ENCODE peak calls at places on chromosomes 3 and 15, in five cellular contexts. One of them, this sample, is unnamed.
A peak's percentile ranks its signal among the peaks of the same experiment; 100 is the strongest.

GRCh38 chr3:124832782-124833709 is 54.1 kb downstream of the ITGB5 start:
- DNase-seq in thoracic aorta: no peak
- DNase-seq in A549: no peak
- DNase-seq in esophagus muscularis mucosa: no peak
- DNase-seq in gastrocnemius medialis: no peak
- DNase-seq in this sample: no peak

GRCh38 chr15:71807125-71807629 is 3.2 kb upstream of the NR2E3 start:
- DNase-seq in gastrocnemius medialis: no peak
- DNase-seq in thoracic aorta: no peak
- DNase-seq in A549: no peak
- DNase-seq in esophagus muscularis mucosa: no peak
- DNase-seq in this sample: no peak

GRCh38 chr3:2770451-2770850 is 339.7 kb downstream of the IL5RA start:
- DNase-seq in A549: no peak
- DNase-seq in esophagus muscularis mucosa: no peak
- DNase-seq in gastrocnemius medialis: no peak
- DNase-seq in thoracic aorta: no peak
- DNase-seq in this sample: no peak

GRCh38 chr3:158160958-158161357 is 51.1 kb downstream of the RSRC1 start:
- DNase-seq in gastrocnemius medialis: no peak
- DNase-seq in A549: peak; percentile 37
- DNase-seq in esophagus muscularis mucosa: no peak
- DNase-seq in thoracic aorta: no peak
- DNase-seq in this sample: peak; percentile 49

GRCh38 chr15:89971592-89971997 is 29.5 kb upstream of the ZNF710 start:
- DNase-seq in thoracic aorta: no peak
- DNase-seq in A549: peak; percentile 82
- DNase-seq in gastrocnemius medialis: peak; percentile 39
- DNase-seq in esophagus muscularis mucosa: no peak
- DNase-seq in this sample: peak; percentile 79

GRCh38 chr3:46571684-46572083 is 5.6 kb upstream of the LRRC2 start:
- DNase-seq in esophagus muscularis mucosa: no peak
- DNase-seq in A549: no peak
- DNase-seq in gastrocnemius medialis: no peak
- DNase-seq in thoracic aorta: no peak
- DNase-seq in this sample: no peak

GRCh38 chr3:56019490-56019889 is 448.8 kb downstream of the ERC2 start:
- DNase-seq in thoracic aorta: no peak
- DNase-seq in A549: no peak
- DNase-seq in esophagus muscularis mucosa: no peak
- DNase-seq in gastrocnemius medialis: no peak
- DNase-seq in this sample: no peak

GRCh38 chr15:62068071-62068786 is 1.5 kb downstream of the C2CD4A start:
- DNase-seq in esophagus muscularis mucosa: no peak
- DNase-seq in A549: peak; percentile 81
- DNase-seq in thoracic aorta: no peak
- DNase-seq in gastrocnemius medialis: no peak
- DNase-seq in this sample: peak; percentile 44

GRCh38 chr3:124383051-124383450 is 347.2 kb upstream of the UMPS start:
- DNase-seq in A549: no peak
- DNase-seq in esophagus muscularis mucosa: no peak
- DNase-seq in thoracic aorta: no peak
- DNase-seq in gastrocnemius medialis: no peak
- DNase-seq in this sample: no peak

GRCh38 chr15:65374334-65374733 is 3.5 kb downstream of the IGDCC3 start:
- DNase-seq in gastrocnemius medialis: no peak
- DNase-seq in esophagus muscularis mucosa: no peak
- DNase-seq in A549: no peak
- DNase-seq in thoracic aorta: no peak
- DNase-seq in this sample: no peak

GRCh38 chr3:58535531-58536500 is 1.2 kb downstream of the ACOX2 start:
- DNase-seq in thoracic aorta: no peak
- DNase-seq in gastrocnemius medialis: no peak
- DNase-seq in A549: peak; percentile 76
- DNase-seq in esophagus muscularis mucosa: no peak
- DNase-seq in this sample: peak; percentile 42

GRCh38 chr15:59647085-59647484 is 10.2 kb downstream of the GTF2A2 start:
- DNase-seq in esophagus muscularis mucosa: no peak
- DNase-seq in thoracic aorta: no peak
- DNase-seq in A549: peak; percentile 76
- DNase-seq in gastrocnemius medialis: no peak
- DNase-seq in this sample: no peak

GRCh38 chr3:54547846-54548245 is 380.0 kb downstream of the LRTM1 start:
- DNase-seq in esophagus muscularis mucosa: no peak
- DNase-seq in thoracic aorta: no peak
- DNase-seq in A549: no peak
- DNase-seq in gastrocnemius medialis: no peak
- DNase-seq in this sample: peak; percentile 70

GRCh38 chr15:81224232-81224631 is 27.6 kb downstream of the IL16 start:
- DNase-seq in A549: no peak
- DNase-seq in gastrocnemius medialis: peak; percentile 70
- DNase-seq in thoracic aorta: no peak
- DNase-seq in esophagus muscularis mucosa: no peak
- DNase-seq in this sample: no peak

GRCh38 chr3:174035317-174035886 is 637.9 kb downstream of the NLGN1 start:
- DNase-seq in esophagus muscularis mucosa: no peak
- DNase-seq in gastrocnemius medialis: no peak
- DNase-seq in thoracic aorta: no peak
- DNase-seq in A549: no peak
- DNase-seq in this sample: peak; percentile 14

GRCh38 chr15:38695249-38696119 is 130.9 kb upstream of the RASGRP1 start:
- DNase-seq in A549: no peak
- DNase-seq in thoracic aorta: no peak
- DNase-seq in esophagus muscularis mucosa: no peak
- DNase-seq in gastrocnemius medialis: no peak
- DNase-seq in this sample: no peak

GRCh38 chr15:65249641-65250040 is 37.0 kb downstream of the PARP16 start:
- DNase-seq in thoracic aorta: no peak
- DNase-seq in esophagus muscularis mucosa: no peak
- DNase-seq in gastrocnemius medialis: no peak
- DNase-seq in A549: no peak
- DNase-seq in this sample: no peak

GRCh38 chr15:69912116-69912515 is 185.6 kb downstream of the TLE3 start:
- DNase-seq in thoracic aorta: no peak
- DNase-seq in A549: no peak
- DNase-seq in gastrocnemius medialis: no peak
- DNase-seq in esophagus muscularis mucosa: no peak
- DNase-seq in this sample: no peak

GRCh38 chr15:98599911-98600685 is 48.2 kb upstream of the IGF1R start:
- DNase-seq in gastrocnemius medialis: no peak
- DNase-seq in thoracic aorta: no peak
- DNase-seq in A549: no peak
- DNase-seq in esophagus muscularis mucosa: no peak
- DNase-seq in this sample: no peak

GRCh38 chr3:102069211-102069662 is 219.9 kb downstream of the NFKBIZ start:
- DNase-seq in esophagus muscularis mucosa: no peak
- DNase-seq in gastrocnemius medialis: no peak
- DNase-seq in thoracic aorta: no peak
- DNase-seq in A549: peak; percentile 38
- DNase-seq in this sample: no peak

GRCh38 chr15:100809151-100809550 is 70.5 kb upstream of the ALDH1A3 start:
- DNase-seq in gastrocnemius medialis: no peak
- DNase-seq in esophagus muscularis mucosa: no peak
- DNase-seq in A549: no peak
- DNase-seq in thoracic aorta: no peak
- DNase-seq in this sample: no peak

GRCh38 chr3:72782521-72782920 is 65.7 kb downstream of the SHQ1 start:
- DNase-seq in gastrocnemius medialis: no peak
- DNase-seq in esophagus muscularis mucosa: no peak
- DNase-seq in thoracic aorta: no peak
- DNase-seq in A549: no peak
- DNase-seq in this sample: no peak

GRCh38 chr15:25767356-25768151 is 95.6 kb downstream of the ATP10A start:
- DNase-seq in thoracic aorta: no peak
- DNase-seq in A549: no peak
- DNase-seq in esophagus muscularis mucosa: peak; percentile 88
- DNase-seq in gastrocnemius medialis: no peak
- DNase-seq in this sample: no peak

GRCh38 chr3:140848675-140849074 is 93.0 kb upstream of the SLC25A36 start:
- DNase-seq in gastrocnemius medialis: no peak
- DNase-seq in esophagus muscularis mucosa: no peak
- DNase-seq in A549: no peak
- DNase-seq in thoracic aorta: no peak
- DNase-seq in this sample: no peak

GRCh38 chr3:71532639-71533395 is 50.7 kb downstream of the FOXP1 start:
- DNase-seq in A549: peak; percentile 17
- DNase-seq in esophagus muscularis mucosa: no peak
- DNase-seq in thoracic aorta: no peak
- DNase-seq in gastrocnemius medialis: no peak
- DNase-seq in this sample: no peak

GRCh38 chr3:134445631-134446030 is 40.2 kb downstream of the ANAPC13 start:
- DNase-seq in esophagus muscularis mucosa: no peak
- DNase-seq in gastrocnemius medialis: peak; percentile 61
- DNase-seq in A549: no peak
- DNase-seq in thoracic aorta: no peak
- DNase-seq in this sample: peak; percentile 87

GRCh38 chr3:12808587-12808986 is 12.1 kb downstream of the CAND2 start:
- DNase-seq in thoracic aorta: no peak
- DNase-seq in gastrocnemius medialis: no peak
- DNase-seq in A549: no peak
- DNase-seq in esophagus muscularis mucosa: no peak
- DNase-seq in this sample: no peak

GRCh38 chr3:45885979-45886711 is at the start of gene CCR9:
- DNase-seq in esophagus muscularis mucosa: no peak
- DNase-seq in gastrocnemius medialis: no peak
- DNase-seq in A549: no peak
- DNase-seq in thoracic aorta: no peak
- DNase-seq in this sample: no peak

GRCh38 chr3:12484983-12485327 is 675 bp downstream of the TSEN2 start:
- DNase-seq in esophagus muscularis mucosa: no peak
- DNase-seq in A549: no peak
- DNase-seq in gastrocnemius medialis: no peak
- DNase-seq in thoracic aorta: no peak
- DNase-seq in this sample: no peak

GRCh38 chr3:11641683-11642407 is 1.9 kb downstream of the VGLL4 start:
- DNase-seq in thoracic aorta: no peak
- DNase-seq in esophagus muscularis mucosa: peak; percentile 77
- DNase-seq in A549: no peak
- DNase-seq in gastrocnemius medialis: peak; percentile 53
- DNase-seq in this sample: peak; percentile 53

GRCh38 chr15:35068861-35069260 is 16.2 kb downstream of the NANOGP8 start:
- DNase-seq in A549: no peak
- DNase-seq in esophagus muscularis mucosa: no peak
- DNase-seq in thoracic aorta: no peak
- DNase-seq in gastrocnemius medialis: no peak
- DNase-seq in this sample: no peak

GRCh38 chr3:73475175-73475574 is 149.6 kb downstream of the PDZRN3 start:
- DNase-seq in thoracic aorta: no peak
- DNase-seq in esophagus muscularis mucosa: no peak
- DNase-seq in A549: no peak
- DNase-seq in gastrocnemius medialis: no peak
- DNase-seq in this sample: no peak

GRCh38 chr15:62223020-62223419 is 57.9 kb upstream of the C2CD4B start:
- DNase-seq in gastrocnemius medialis: no peak
- DNase-seq in A549: no peak
- DNase-seq in esophagus muscularis mucosa: no peak
- DNase-seq in thoracic aorta: no peak
- DNase-seq in this sample: no peak

GRCh38 chr3:32224047-32224446 is 14.4 kb upstream of the CMTM8 start:
- DNase-seq in A549: no peak
- DNase-seq in thoracic aorta: no peak
- DNase-seq in gastrocnemius medialis: no peak
- DNase-seq in esophagus muscularis mucosa: no peak
- DNase-seq in this sample: no peak

GRCh38 chr3:12891985-12892839 is 50.8 kb upstream of the RPL32 start:
- DNase-seq in esophagus muscularis mucosa: no peak
- DNase-seq in gastrocnemius medialis: peak; percentile 56
- DNase-seq in thoracic aorta: no peak
- DNase-seq in A549: peak; percentile 55
- DNase-seq in this sample: peak; percentile 74

GRCh38 chr3:50174947-50175524 is 16.4 kb upstream of the GNAT1 start:
- DNase-seq in thoracic aorta: no peak
- DNase-seq in A549: no peak
- DNase-seq in esophagus muscularis mucosa: no peak
- DNase-seq in gastrocnemius medialis: no peak
- DNase-seq in this sample: no peak
- TF ChIP-seq CTCF in thoracic aorta: no peak
- TF ChIP-seq CTCF in A549: no peak
- TF ChIP-seq CTCF in esophagus muscularis mucosa: no peak
- TF ChIP-seq CTCF in gastrocnemius medialis: no peak
- TF ChIP-seq CTCF in this sample: no peak

DNA sequence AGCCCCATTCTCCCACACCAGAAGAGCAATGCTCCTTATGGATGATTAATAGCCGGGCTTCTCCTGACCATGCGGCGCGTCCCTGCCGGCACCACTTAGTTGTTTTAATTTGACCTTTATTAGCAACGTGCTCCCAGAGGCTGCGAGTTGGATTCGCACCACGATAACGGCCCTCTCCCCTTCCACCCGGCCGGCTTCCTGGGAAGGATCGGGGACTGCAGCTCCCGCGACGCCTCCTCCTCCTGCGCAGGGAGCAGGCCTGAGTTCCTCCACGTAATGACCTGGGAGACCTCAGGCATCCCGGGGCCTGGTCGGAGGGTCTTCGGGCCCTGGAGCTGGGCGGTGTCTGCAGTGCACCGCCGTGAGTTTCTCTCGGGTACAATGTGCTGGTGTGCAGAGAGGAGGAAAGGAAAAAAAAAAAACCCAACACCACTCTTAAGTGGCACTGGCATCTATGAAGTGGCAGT is 243.3 kb upstream of the TOPAZ1 start:
- DNase-seq in thoracic aorta: no peak
- DNase-seq in A549: no peak
- DNase-seq in gastrocnemius medialis: no peak
- DNase-seq in esophagus muscularis mucosa: no peak
- DNase-seq in this sample: no peak
- H3K4me3 ChIP-seq in thoracic aorta: peak overlapping the region; percentile 70
- H3K4me3 ChIP-seq in A549: peak overlapping the region; percentile 83
- H3K4me3 ChIP-seq in gastrocnemius medialis: peak overlapping the region; percentile 44
- H3K4me3 ChIP-seq in esophagus muscularis mucosa: peak overlapping the region; percentile 57
- H3K4me3 ChIP-seq in this sample: peak overlapping the region; percentile 41

GRCh38 chr3:52488746-52489145 is 6.4 kb upstream of the STAB1 start:
- DNase-seq in esophagus muscularis mucosa: no peak
- DNase-seq in thoracic aorta: no peak
- DNase-seq in A549: no peak
- DNase-seq in gastrocnemius medialis: no peak
- DNase-seq in this sample: no peak

GRCh38 chr3:52487788-52488691 is 7.1 kb upstream of the STAB1 start:
- DNase-seq in gastrocnemius medialis: no peak
- DNase-seq in A549: no peak
- DNase-seq in thoracic aorta: no peak
- DNase-seq in esophagus muscularis mucosa: no peak
- DNase-seq in this sample: no peak

GRCh38 chr3:52490938-52491526 is 4.1 kb upstream of the STAB1 start:
- DNase-seq in thoracic aorta: no peak
- DNase-seq in gastrocnemius medialis: no peak
- DNase-seq in esophagus muscularis mucosa: no peak
- DNase-seq in A549: no peak
- DNase-seq in this sample: no peak

GRCh38 chr3:52490035-52490937 is 4.9 kb upstream of the STAB1 start:
- DNase-seq in A549: no peak
- DNase-seq in gastrocnemius medialis: no peak
- DNase-seq in thoracic aorta: no peak
- DNase-seq in esophagus muscularis mucosa: no peak
- DNase-seq in this sample: no peak

GRCh38 chr3:52489453-52489852 is 5.7 kb upstream of the STAB1 start:
- DNase-seq in A549: no peak
- DNase-seq in gastrocnemius medialis: peak; percentile 71
- DNase-seq in thoracic aorta: no peak
- DNase-seq in esophagus muscularis mucosa: no peak
- DNase-seq in this sample: no peak
- H3K4me1 ChIP-seq in A549: no peaks in the 10 kb centered on the region
- H3K4me1 ChIP-seq in gastrocnemius medialis: peaks cover 46% of the 10 kb centered on the region
- H3K4me1 ChIP-seq in thoracic aorta: peaks cover 7% of the 10 kb centered on the region
- H3K4me1 ChIP-seq in esophagus muscularis mucosa: peaks cover 72% of the 10 kb centered on the region
- H3K4me1 ChIP-seq in this sample: peaks cover 8% of the 10 kb centered on the region

GRCh38 chr3:43629741-43630140 is 7.9 kb upstream of the ANO10 start:
- DNase-seq in A549: peak; percentile 26
- DNase-seq in gastrocnemius medialis: no peak
- DNase-seq in esophagus muscularis mucosa: no peak
- DNase-seq in thoracic aorta: no peak
- DNase-seq in this sample: no peak
- TF ChIP-seq CTCF in A549: no peak
- TF ChIP-seq CTCF in gastrocnemius medialis: no peak
- TF ChIP-seq CTCF in esophagus muscularis mucosa: no peak
- TF ChIP-seq CTCF in thoracic aorta: no peak
- TF ChIP-seq CTCF in this sample: no peak

This sample was measured in cardiac muscle cell.